ENCODE peak calls at places on chromosomes 11 and 22, in seven cellular contexts. K is heart right ventricle, P is AG09309, Q is fibroblast of pulmonary artery, B is fibroblast of the aortic adventitia, R is kidney epithelial cell, I is MCF 10A. A is an unnamed sample.

GRCh38 chr11:72293391-72293790 is 49.4 kb upstream of the PHOX2A start:
- DNase-seq in K (no peak), R (no peak), I (no peak), B (no peak), Q (no peak), P (no peak), A (no peak)

GRCh38 chr11:114346709-114347141 is 50.5 kb downstream of the NNMT start:
- DNase-seq in I (no peak), K (no peak), R (no peak), P (no peak), Q (no peak), B (no peak), A (no peak)

GRCh38 chr11:70120674-70121073 is 42.6 kb downstream of the ANO1 start:
- DNase-seq in Q (no peak), K (peak), I (no peak), P (no peak), R (no peak), B (no peak), A (no peak)

GRCh38 chr11:134120921-134121526 is 52.2 kb downstream of the JAM3 start:
- DNase-seq in K (no peak), P (no peak), I (no peak), B (peak), R (no peak), Q (peak), A (no peak)

GRCh38 chr11:67493548-67494370 is 10.9 kb downstream of the AIP start:
- DNase-seq in I (no peak), R (no peak), P (no peak), Q (no peak), K (no peak), B (no peak), A (no peak)

GRCh38 chr11:69949327-69949726 is 128.8 kb upstream of the ANO1 start:
- DNase-seq in R (peak), P (peak), I (peak), K (no peak), B (peak), Q (peak), A (no peak)

GRCh38 chr11:26079966-26080365 is 252.0 kb upstream of the ANO3 start:
- DNase-seq in B (no peak), K (no peak), Q (no peak), P (no peak), I (no peak), R (peak), A (no peak)

GRCh38 chr11:70930215-70930614 is 322.2 kb downstream of the SHANK2 start:
- DNase-seq in R (no peak), K (no peak), Q (no peak), B (no peak), P (no peak), I (no peak), A (no peak)

GRCh38 chr11:114846040-114846791 is 167.9 kb downstream of the NXPE2 start:
- DNase-seq in K (peak), Q (no peak), I (peak), R (no peak), P (no peak), B (no peak), A (no peak)

GRCh38 chr22:17087176-17088131 is 2.7 kb downstream of the IL17RA start:
- DNase-seq in K (no peak), I (peak), B (no peak), P (peak), R (no peak), Q (peak), A (no peak)

GRCh38 chr11:1573077-1573846 is 1.2 kb upstream of the DUSP8 start:
- DNase-seq in I (no peak), Q (no peak), B (no peak), K (no peak), R (no peak), P (no peak), A (no peak)

GRCh38 chr22:41925783-41926460 is 684 bp downstream of the TNFRSF13C start:
- DNase-seq in I (peak), K (peak), B (no peak), Q (peak), P (no peak), R (no peak), A (no peak)

GRCh38 chr22:28349114-28349513 is 330.5 kb downstream of the TTC28 start:
- DNase-seq in Q (no peak), P (no peak), R (no peak), I (no peak), K (no peak), B (no peak), A (no peak)

GRCh38 chr22:47593911-47594311 is 831.5 kb downstream of the TBC1D22A start:
- DNase-seq in Q (no peak), B (no peak), I (no peak), K (no peak), R (no peak), P (no peak), A (no peak)

GRCh38 chr11:9643751-9644150 is 20.1 kb upstream of the SWAP70 start:
- DNase-seq in P (no peak), R (no peak), Q (no peak), B (no peak), K (no peak), I (no peak), A (no peak)

GRCh38 chr11:83568474-83568873 is 282.3 kb upstream of the CCDC90B start:
- DNase-seq in Q (no peak), R (no peak), K (no peak), P (no peak), B (no peak), I (no peak), A (no peak)

GRCh38 chr22:23832226-23833016 is 6.4 kb downstream of the DERL3 start:
- DNase-seq in Q (no peak), I (no peak), P (no peak), R (no peak), K (no peak), B (no peak), A (no peak)

GRCh38 chr11:109264128-109264527 is 157.9 kb upstream of the C11orf87 start:
- DNase-seq in B (no peak), R (no peak), P (no peak), K (no peak), Q (no peak), I (peak), A (no peak)

GRCh38 chr11:69343401-69344321 is 49.7 kb downstream of the MYEOV start:
- DNase-seq in Q (no peak), B (no peak), R (no peak), P (no peak), K (no peak), I (no peak), A (no peak)

GRCh38 chr11:17979770-17980371 is 33.0 kb downstream of the SERGEF start:
- DNase-seq in B (peak), K (no peak), P (no peak), R (no peak), I (peak), Q (peak), A (no peak)

GRCh38 chr11:76752321-76753175 is 30.6 kb upstream of the TSKU start:
- DNase-seq in I (peak), P (peak), R (no peak), K (peak), Q (peak), B (peak), A (no peak)

GRCh38 chr22:25353516-25354445 is 134.3 kb downstream of the CRYBB2 start:
- DNase-seq in R (no peak), K (no peak), B (no peak), I (no peak), P (no peak), Q (no peak), A (no peak)

GRCh38 chr11:77205467-77206263 is 77.6 kb downstream of the MYO7A start:
- DNase-seq in P (no peak), R (no peak), K (no peak), B (no peak), Q (no peak), I (no peak), A (no peak)

GRCh38 chr11:121630041-121630440 is 177.3 kb upstream of the SORL1-AS1 start:
- DNase-seq in B (peak), I (peak), K (no peak), R (no peak), P (peak), Q (peak), A (no peak)

GRCh38 chr22:37661160-37661924 is 2.8 kb downstream of the PDXP start:
- DNase-seq in R (no peak), B (peak), I (no peak), P (no peak), Q (peak), K (no peak), A (no peak)

GRCh38 chr11:20754957-20755356 is 85.6 kb downstream of the NELL1 start:
- DNase-seq in K (no peak), B (no peak), I (no peak), R (no peak), Q (no peak), P (no peak), A (no peak)

GRCh38 chr11:1075341-1075911 is 752 bp downstream of the MUC2 start:
- DNase-seq in R (no peak), P (no peak), Q (no peak), B (no peak), K (no peak), I (no peak), A (no peak)

GRCh38 chr22:32204856-32205722 is at the start of gene RFPL2:
- DNase-seq in K (peak), R (no peak), Q (peak), P (no peak), I (peak), B (peak), A (no peak)

GRCh38 chr11:62614275-62614674 is 1.2 kb downstream of the ROM1 start:
- DNase-seq in P (no peak), B (no peak), R (no peak), Q (no peak), I (peak), K (no peak), A (no peak)

GRCh38 chr11:129458278-129458677 is 82.6 kb downstream of the BARX2 start:
- DNase-seq in R (no peak), P (no peak), B (no peak), Q (no peak), K (no peak), I (peak), A (no peak)

GRCh38 chr11:62905927-62906531 is 15.1 kb downstream of the CHRM1 start:
- DNase-seq in I (peak), K (peak), Q (peak), B (peak), P (peak), R (no peak), A (peak)

GRCh38 chr22:37088108-37088605 is 21.4 kb downstream of the TMPRSS6 start:
- DNase-seq in P (no peak), R (no peak), B (no peak), Q (no peak), I (peak), K (no peak), A (no peak)

GRCh38 chr11:28860898-28861297 is 752.7 kb downstream of the METTL15 start:
- DNase-seq in K (no peak), B (peak), Q (peak), P (no peak), R (peak), I (peak), A (no peak)

GRCh38 chr11:28858076-28858475 is 749.9 kb downstream of the METTL15 start:
- DNase-seq in K (no peak), Q (no peak), I (no peak), P (no peak), B (peak), R (no peak), A (no peak)

DNA sequence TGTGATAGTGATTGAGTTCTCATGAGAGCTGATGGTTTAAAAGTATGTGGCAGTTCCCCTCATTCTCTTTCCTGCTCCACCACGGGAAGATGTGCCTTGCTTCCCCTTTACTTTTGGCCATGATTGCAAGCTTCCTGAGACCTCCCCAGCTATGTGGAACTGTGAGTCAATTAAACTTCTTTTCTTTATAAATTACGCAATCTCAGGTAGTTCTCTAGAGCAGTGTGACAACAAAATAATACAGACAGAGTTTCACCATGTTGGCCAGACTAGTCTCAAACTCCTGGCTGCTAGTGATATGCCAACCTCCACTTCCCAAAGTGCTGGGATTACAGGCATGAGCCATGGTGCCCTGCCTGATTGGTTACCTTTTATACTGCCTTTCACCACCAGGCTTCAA is 755.2 kb downstream of the METTL15 start:
- DNase-seq in R (no peak), I (peak), B (no peak), Q (no peak), P (no peak), K (no peak), A (no peak)
- TF ChIP-seq CTCF in R (no peak), I (no peak), B (no peak), Q (no peak), P (no peak), K (no peak), A (no peak)

DNA sequence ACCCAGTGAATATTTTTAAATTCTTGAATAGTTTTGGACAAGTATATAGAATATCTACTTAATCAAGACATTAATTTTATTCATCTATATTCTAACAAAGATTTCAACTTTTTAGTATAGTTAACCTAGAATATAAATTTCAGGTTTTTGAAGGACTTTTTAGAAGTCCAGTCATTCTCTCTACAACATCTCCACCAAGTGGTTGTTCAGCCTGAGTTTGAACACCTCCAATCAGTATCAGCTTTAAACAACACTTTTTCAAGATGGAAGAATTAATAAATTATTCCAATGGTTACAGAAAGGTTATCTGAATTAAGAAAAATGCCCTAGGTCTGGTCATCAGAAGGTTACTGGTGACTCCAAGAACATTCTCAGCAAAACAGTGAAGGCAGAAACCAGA is 31.8 kb downstream of the EIF3M start:
- DNase-seq in B (peak), K (no peak), I (peak), R (no peak), Q (peak), P (no peak), A (no peak)
- TF ChIP-seq CTCF in B (peak), K (peak), I (peak), R (no peak), Q (peak), P (no peak), A (no peak)

GRCh38 chr11:57567512-57568329 is at the start of gene UBE2L6:
- DNase-seq in Q (no peak), I (peak), K (peak), P (no peak), R (no peak), B (peak), A (no peak)
- TF ChIP-seq CTCF in Q (no peak), I (no peak), K (peak), P (no peak), R (no peak), B (peak), A (no peak)

DNA sequence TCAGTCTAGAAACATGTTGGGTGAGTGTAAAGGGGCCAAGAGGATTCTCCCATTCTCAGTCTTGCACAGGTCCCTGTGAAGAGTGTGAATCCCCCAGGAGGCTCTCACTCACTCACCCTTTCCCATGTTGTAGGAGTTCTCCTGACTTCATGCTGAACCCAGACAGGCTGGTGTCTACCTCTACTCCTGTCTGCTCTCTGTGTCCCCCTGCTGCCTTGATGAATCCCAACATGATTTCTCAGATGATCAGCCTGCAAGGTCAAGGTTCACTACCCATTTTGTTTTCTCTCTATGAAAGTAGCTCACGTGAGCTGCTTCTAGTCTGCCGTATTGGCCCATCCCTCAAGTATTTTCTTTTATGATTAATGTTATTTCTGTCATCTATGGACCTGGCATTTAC is 500.6 kb downstream of the ETS1 start:
- DNase-seq in Q (no peak), K (no peak), B (no peak), I (no peak), P (no peak), R (no peak), A (no peak)
- TF ChIP-seq CTCF in Q (no peak), K (no peak), B (no peak), I (no peak), P (no peak), R (no peak), A (no peak)

GRCh38 chr22:39287076-39287743 is 32.2 kb downstream of the RPL3 start:
- DNase-seq in R (no peak), I (no peak), Q (no peak), B (no peak), P (no peak), K (no peak), A (no peak)
- TF ChIP-seq CTCF in R (no peak), I (no peak), Q (no peak), B (no peak), P (no peak), K (no peak), A (no peak)

DNA sequence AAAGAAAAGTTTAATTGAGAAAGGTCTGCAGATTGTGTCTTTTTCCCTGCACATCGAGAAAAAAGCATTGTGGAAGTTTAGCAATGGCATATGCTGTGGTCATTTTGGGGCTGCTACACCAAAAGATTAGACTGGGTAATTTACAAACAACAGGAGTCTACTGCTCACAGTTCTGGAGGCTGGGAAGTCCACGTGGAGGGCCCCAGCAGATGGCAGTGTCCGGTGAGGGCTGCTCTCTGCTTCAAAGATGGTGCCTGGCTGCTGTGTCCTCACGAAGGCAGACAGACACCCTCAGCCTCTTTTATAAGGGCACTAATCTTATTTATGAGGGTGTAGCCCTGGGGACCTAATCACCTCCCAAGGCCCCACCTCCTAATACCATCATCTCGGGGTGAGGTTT is 21.1 kb downstream of the PHF21B start:
- DNase-seq in B (no peak), K (no peak), R (no peak), P (no peak), Q (no peak), I (peak), A (no peak)
- TF ChIP-seq CTCF in B (no peak), K (no peak), R (peak), P (peak), Q (no peak), I (no peak), A (no peak)

GRCh38 chr22:50236731-50237409 is 8.0 kb downstream of the TUBGCP6 start:
- DNase-seq in B (peak), Q (peak), P (no peak), I (no peak), K (no peak), R (no peak), A (no peak)
- TF ChIP-seq CTCF in B (peak), Q (peak), P (peak), I (peak), K (peak), R (peak), A (no peak)

GRCh38 chr11:27700351-27701261 is at the start of gene BDNF:
- DNase-seq in P (no peak), R (no peak), B (peak), K (no peak), Q (peak), I (peak), A (no peak)

GRCh38 chr11:27699242-27699925 is 871 bp downstream of the BDNF start:
- DNase-seq in P (no peak), R (no peak), K (no peak), Q (peak), B (peak), I (peak), A (no peak)

GRCh38 chr11:27701262-27702105 is 1.2 kb upstream of the BDNF start:
- DNase-seq in P (peak), I (peak), R (no peak), Q (peak), K (peak), B (peak), A (no peak)

GRCh38 chr11:27698872-27699241 is 1.4 kb downstream of the BDNF start:
- DNase-seq in K (peak), B (peak), R (no peak), I (peak), P (peak), Q (peak), A (no peak)

GRCh38 chr11:27699926-27700350 is 317 bp downstream of the BDNF start:
- DNase-seq in Q (no peak), I (no peak), P (no peak), B (no peak), K (no peak), R (no peak), A (no peak)
- TF ChIP-seq CTCF in Q (no peak), I (no peak), P (no peak), B (no peak), K (no peak), R (no peak), A (no peak)

DNA sequence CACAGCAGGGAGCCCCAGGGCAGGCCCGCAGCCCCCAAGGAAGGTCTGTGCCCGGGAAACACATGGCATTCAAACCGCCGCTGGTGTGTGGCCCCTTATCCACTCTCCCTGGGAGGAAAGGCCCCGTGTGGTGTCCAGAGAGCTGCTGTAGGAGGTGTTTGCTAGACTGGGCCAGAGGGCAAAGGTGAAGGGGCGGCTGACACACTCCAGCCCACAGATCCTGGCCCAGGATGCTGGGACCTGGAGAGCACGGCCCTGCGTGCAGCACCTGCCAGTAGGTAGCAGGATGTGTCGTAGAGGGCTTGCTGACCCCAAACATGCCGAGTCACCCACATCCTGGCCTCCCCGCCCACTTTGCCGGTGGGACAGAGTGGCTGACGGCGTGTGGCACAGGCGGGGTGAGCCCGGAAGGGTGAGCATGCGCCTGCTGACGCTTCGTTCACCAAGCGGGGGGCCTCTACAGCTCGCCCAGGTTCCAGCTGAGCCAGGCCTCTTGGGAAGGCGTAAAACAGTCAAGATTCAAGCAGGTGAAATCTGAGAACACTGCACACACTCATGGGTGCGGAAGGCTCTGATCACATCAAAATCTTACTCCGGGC is 11.0 kb downstream of the OSBPL5 start:
- DNase-seq in I (no peak), Q (no peak), K (peak), R (no peak), B (no peak), P (no peak), A (no peak)
- TF ChIP-seq CTCF in I (no peak), Q (no peak), K (no peak), R (no peak), B (no peak), P (no peak), A (no peak)

A was measured in omental fat pad.